ENCODE peak calls at places on chromosomes 13 and 19, in four cellular contexts. One of them, this sample, is unnamed.

GRCh38 chr19:40907968-40908735 is 26.1 kb upstream of the CYP2A7 start:
- DNase-seq in psoas muscle: peak; percentile 54
- DNase-seq in left lung: no peak
- DNase-seq in PC-3: no peak
- DNase-seq in this sample: no peak

GRCh38 chr19:29560313-29561075 is 34.7 kb downstream of the VSTM2B start:
- DNase-seq in PC-3: no peak
- DNase-seq in left lung: no peak
- DNase-seq in psoas muscle: no peak
- DNase-seq in this sample: no peak

GRCh38 chr13:109383683-109384082 is 402.7 kb downstream of the IRS2 start:
- DNase-seq in PC-3: peak; percentile 54
- DNase-seq in psoas muscle: no peak
- DNase-seq in left lung: no peak
- DNase-seq in this sample: no peak

GRCh38 chr19:40567040-40567749 is 9.5 kb upstream of the SHKBP1 start:
- DNase-seq in PC-3: no peak
- DNase-seq in left lung: no peak
- DNase-seq in psoas muscle: no peak
- DNase-seq in this sample: no peak

GRCh38 chr19:33388231-33388816 is 14.8 kb downstream of the CEBPG start:
- DNase-seq in left lung: no peak
- DNase-seq in psoas muscle: peak; percentile 83
- DNase-seq in PC-3: no peak
- DNase-seq in this sample: peak; percentile 86

GRCh38 chr13:110869805-110870706 is 44.8 kb downstream of the ANKRD10 start:
- DNase-seq in psoas muscle: peak; percentile 95
- DNase-seq in PC-3: peak; percentile 98
- DNase-seq in left lung: peak; percentile 94
- DNase-seq in this sample: peak; percentile 85

GRCh38 chr13:99867535-99868271 is 103.9 kb downstream of the ZIC5 start:
- DNase-seq in psoas muscle: no peak
- DNase-seq in PC-3: no peak
- DNase-seq in left lung: no peak
- DNase-seq in this sample: no peak

GRCh38 chr19:40445945-40446784 is 2.0 kb upstream of the SERTAD3 start:
- DNase-seq in left lung: no peak
- DNase-seq in PC-3: peak; percentile 55
- DNase-seq in psoas muscle: no peak
- DNase-seq in this sample: no peak

GRCh38 chr13:99277629-99278028 is 19.4 kb upstream of the GPR18 start:
- DNase-seq in psoas muscle: no peak
- DNase-seq in PC-3: no peak
- DNase-seq in left lung: no peak
- DNase-seq in this sample: no peak

GRCh38 chr13:51244637-51245405 is 22.6 kb downstream of the FAM124A start:
- DNase-seq in left lung: no peak
- DNase-seq in psoas muscle: no peak
- DNase-seq in PC-3: no peak
- DNase-seq in this sample: no peak

GRCh38 chr19:49559928-49560327 is 20.4 kb downstream of the NOSIP start:
- DNase-seq in left lung: no peak
- DNase-seq in PC-3: no peak
- DNase-seq in psoas muscle: no peak
- DNase-seq in this sample: no peak

GRCh38 chr19:58304255-58304654 is 922 bp upstream of the ERVK3-1 start:
- DNase-seq in left lung: no peak
- DNase-seq in psoas muscle: no peak
- DNase-seq in PC-3: no peak
- DNase-seq in this sample: no peak
- H3K4me3 ChIP-seq in left lung: peak overlapping the region; percentile 77
- H3K4me3 ChIP-seq in psoas muscle: peak overlapping the region; percentile 89
- H3K4me3 ChIP-seq in PC-3: peak overlapping the region; percentile 81
- H3K4me3 ChIP-seq in this sample: peak overlapping the region; percentile 84

GRCh38 chr13:112229992-112230872 is 145.9 kb upstream of the SPACA7 start:
- DNase-seq in left lung: no peak
- DNase-seq in psoas muscle: no peak
- DNase-seq in PC-3: no peak
- DNase-seq in this sample: no peak
- H3K27ac ChIP-seq in left lung: no peak overlapping the region
- H3K27ac ChIP-seq in psoas muscle: no peak overlapping the region
- H3K27ac ChIP-seq in PC-3: no peak overlapping the region
- H3K27ac ChIP-seq in this sample: no peak overlapping the region

GRCh38 chr19:7515091-7515470 is 822 bp upstream of the ZNF358 start:
- DNase-seq in psoas muscle: no peak
- DNase-seq in PC-3: no peak
- DNase-seq in left lung: no peak
- DNase-seq in this sample: peak; percentile 81
- H3K27me3 ChIP-seq in psoas muscle: no peaks in the 10 kb centered on the region
- H3K27me3 ChIP-seq in PC-3: no peaks in the 10 kb centered on the region
- H3K27me3 ChIP-seq in left lung: no peaks in the 10 kb centered on the region
- H3K27me3 ChIP-seq in this sample: no peaks in the 10 kb centered on the region

DNA sequence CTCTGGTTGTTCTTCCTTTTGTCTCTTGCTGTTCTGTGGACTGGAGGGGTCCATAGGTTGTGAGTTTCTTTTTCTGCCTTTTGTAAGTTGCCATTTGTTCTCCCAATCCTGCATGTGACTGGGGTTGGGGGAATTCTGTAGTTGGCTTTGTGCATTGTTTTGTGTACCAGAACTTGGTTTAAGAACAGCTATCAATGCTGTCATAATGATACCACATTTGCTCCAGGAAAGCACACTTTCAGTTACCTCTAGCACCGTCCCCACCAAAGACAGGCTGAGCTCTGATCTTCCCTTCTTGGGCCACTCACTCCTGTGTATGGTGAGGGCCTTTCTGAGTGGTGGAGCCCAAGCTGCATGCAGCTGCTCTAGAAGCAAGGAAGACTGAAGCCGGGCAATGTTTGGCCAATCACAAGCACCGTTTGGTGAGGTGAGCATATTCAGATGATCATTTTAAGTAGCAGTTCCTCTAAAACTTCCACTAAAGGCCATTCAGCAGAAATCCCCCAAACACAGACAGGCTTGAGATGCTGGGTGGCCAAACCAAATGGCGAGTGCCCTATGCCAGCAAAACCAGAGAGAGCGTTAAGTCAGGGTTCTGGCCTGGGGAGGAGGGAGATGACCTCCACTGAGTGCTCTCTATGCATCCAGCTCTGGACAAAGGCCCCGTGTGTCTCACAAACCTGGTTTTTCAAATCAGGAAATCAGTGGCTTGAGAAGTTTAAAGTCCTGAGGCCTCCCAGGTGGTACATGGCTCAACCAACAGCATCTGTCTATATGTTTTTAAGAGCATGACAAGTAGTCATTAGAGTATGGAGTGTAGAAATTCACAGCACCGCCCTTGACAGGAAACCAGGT is 120.7 kb upstream of the SPATA13 start:
- DNase-seq in psoas muscle: no peak
- DNase-seq in PC-3: no peak
- DNase-seq in left lung: no peak
- DNase-seq in this sample: no peak
- H3K4me3 ChIP-seq in psoas muscle: no peak overlapping the region
- H3K4me3 ChIP-seq in PC-3: no peak overlapping the region
- H3K4me3 ChIP-seq in left lung: no peak overlapping the region
- H3K4me3 ChIP-seq in this sample: no peak overlapping the region

GRCh38 chr19:43950834-43951626 is at the start of gene ZNF221:
- DNase-seq in psoas muscle: peak; percentile 94
- DNase-seq in PC-3: peak; percentile 93
- DNase-seq in left lung: peak; percentile 92
- DNase-seq in this sample: peak; percentile 96
- H3K27ac ChIP-seq in psoas muscle: peak within 1 kb of the TSS; percentile 53
- H3K27ac ChIP-seq in PC-3: no peak within 1 kb of the TSS
- H3K27ac ChIP-seq in left lung: peak within 1 kb of the TSS; percentile 74
- H3K27ac ChIP-seq in this sample: peak within 1 kb of the TSS; percentile 78

This sample was measured in right cardiac atrium.